ENCODE peak calls at places on chromosomes 2 and 18, in ten cellular contexts. N is HFF-Myc, R is RWPE1, Z is brain microvascular endothelial cell, K is type B pancreatic cell, P is upper lobe of right lung, M is K562, Q is GM06990, S is tibial artery, F is osteocyte. I is an unnamed sample.

GRCh38 chr2:142037744-142038143 is 93.1 kb downstream of the LRP1B start:
- DNase-seq in K (no peak), P (no peak), Z (no peak), Q (no peak), N (peak; percentile 2), S (no peak), M (no peak), F (no peak), R (no peak), I (no peak)

GRCh38 chr18:8967573-8967972 is 134.9 kb upstream of the NDUFV2 start:
- DNase-seq in S (no peak), R (no peak), Q (no peak), M (no peak), N (no peak), F (no peak), P (no peak), Z (no peak), K (no peak), I (no peak)

GRCh38 chr18:8858888-8859511 is 153.6 kb downstream of the MTCL1 start:
- DNase-seq in M (peak; percentile 31), Z (peak; percentile 94), P (no peak), N (peak; percentile 78), S (no peak), Q (no peak), F (no peak), K (no peak), R (peak; percentile 91), I (no peak)

GRCh38 chr2:214750529-214750928 is 59.0 kb downstream of the BARD1 start:
- DNase-seq in K (no peak), R (no peak), Q (no peak), P (no peak), Z (no peak), N (no peak), M (no peak), F (no peak), S (no peak), I (no peak)

GRCh38 chr2:227862227-227862740 is 9.1 kb upstream of the DAW1 start:
- DNase-seq in R (peak; percentile 11), N (peak; percentile 29), F (no peak), Q (no peak), M (peak; percentile 17), S (no peak), P (no peak), Z (peak; percentile 79), K (no peak), I (no peak)

GRCh38 chr2:28544915-28545589 is 49.2 kb downstream of the PLB1 start:
- DNase-seq in M (no peak), P (no peak), Z (no peak), R (no peak), Q (no peak), F (no peak), K (no peak), S (no peak), N (no peak), I (no peak)

GRCh38 chr2:101533611-101534601 is 59.0 kb upstream of the RFX8 start:
- DNase-seq in R (no peak), N (no peak), Q (no peak), F (no peak), S (no peak), K (no peak), M (no peak), Z (no peak), P (no peak), I (no peak)

GRCh38 chr2:14903709-14904374 is 271.3 kb downstream of the LRATD1 start:
- DNase-seq in P (peak; percentile 63), N (no peak), K (no peak), F (no peak), M (peak; percentile 81), S (no peak), Q (peak; percentile 59), R (peak; percentile 12), Z (no peak), I (no peak)

GRCh38 chr2:191171708-191172355 is 21.0 kb upstream of the STAT4 start:
- DNase-seq in R (peak; percentile 85), Q (no peak), P (no peak), F (no peak), K (no peak), M (no peak), N (peak; percentile 94), S (no peak), Z (peak; percentile 85), I (no peak)

GRCh38 chr2:73284296-73285161 is at the start of gene FBXO41:
- DNase-seq in S (no peak), N (no peak), K (peak; percentile 69), R (no peak), F (no peak), Z (no peak), Q (peak; percentile 92), M (peak; percentile 77), P (peak; percentile 80), I (no peak)

GRCh38 chr2:235950473-235950809 is 217.7 kb downstream of the GBX2 start:
- DNase-seq in M (no peak), Z (no peak), S (no peak), Q (no peak), N (no peak), R (no peak), P (no peak), K (no peak), F (no peak), I (no peak)

GRCh38 chr2:184562532-184562931 is 35.8 kb upstream of the ZNF804A start:
- DNase-seq in Q (no peak), K (no peak), M (no peak), P (no peak), F (no peak), R (no peak), Z (no peak), S (no peak), N (no peak), I (no peak)

DNA sequence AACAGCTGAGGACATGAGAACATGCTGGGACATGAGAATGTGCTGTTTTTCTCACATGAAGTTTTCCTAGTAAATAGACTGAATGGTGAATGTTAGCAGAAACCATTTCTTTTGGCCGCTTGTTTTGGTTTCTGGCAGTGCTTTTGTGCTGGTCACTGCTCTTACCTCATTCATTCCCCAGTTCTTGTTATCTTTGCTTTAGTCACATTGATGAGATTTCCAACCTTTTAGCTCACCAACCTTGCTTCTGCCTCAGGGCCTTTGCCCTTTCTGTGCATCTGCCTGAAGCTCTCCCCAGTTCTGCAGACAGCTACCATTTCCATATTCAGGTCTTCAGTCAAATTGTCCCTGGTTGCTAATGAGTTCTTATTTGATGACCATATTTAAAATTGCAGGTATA is 91.6 kb downstream of the PTPRM start:
- DNase-seq in Q (no peak), R (no peak), K (no peak), N (no peak), P (no peak), S (no peak), F (no peak), M (no peak), Z (no peak), I (no peak)
- TF ChIP-seq CTCF in Q (no peak), R (no peak), K (no peak), N (no peak), P (no peak), S (no peak), F (no peak), M (no peak), Z (no peak), I (no peak)

GRCh38 chr2:85011098-85011497 is 40.1 kb downstream of the KCMF1 start:
- DNase-seq in F (no peak), K (no peak), S (no peak), Q (no peak), Z (no peak), R (peak; percentile 19), M (no peak), N (no peak), P (no peak), I (no peak)
- TF ChIP-seq CTCF in F (no peak), K (no peak), S (no peak), Q (no peak), Z (no peak), R (no peak), M (no peak), N (no peak), P (no peak), I (no peak)

DNA sequence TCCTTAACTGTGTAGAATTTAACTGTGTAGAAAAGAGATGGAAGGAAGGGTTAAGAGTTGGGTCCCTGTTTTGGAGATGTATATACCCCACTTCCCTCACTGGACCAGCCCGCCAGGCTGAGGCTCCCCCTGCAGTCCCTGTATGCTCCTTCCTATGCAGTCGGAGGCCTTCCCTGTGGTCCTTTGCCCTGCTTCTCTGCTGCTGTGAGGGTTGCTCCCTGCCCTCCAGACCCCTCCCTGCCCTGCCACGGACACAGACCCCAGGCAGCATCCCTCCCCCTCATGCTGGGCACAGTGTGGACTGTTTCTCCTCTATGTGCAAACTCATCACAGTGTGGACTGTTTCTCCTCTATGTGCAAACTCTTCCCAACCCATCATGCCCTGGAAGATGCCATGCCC is 88.7 kb downstream of the TGOLN2 start:
- DNase-seq in F (no peak), S (no peak), K (no peak), N (no peak), P (no peak), Q (no peak), M (no peak), R (no peak), Z (no peak), I (no peak)
- TF ChIP-seq CTCF in F (no peak), S (no peak), K (no peak), N (no peak), P (no peak), Q (no peak), M (no peak), R (no peak), Z (peak; percentile 5), I (no peak)

GRCh38 chr18:2555895-2556294 is 15.4 kb downstream of the METTL4 start:
- DNase-seq in Z (no peak), N (no peak), Q (no peak), S (no peak), R (no peak), F (no peak), K (no peak), P (no peak), M (no peak), I (no peak)

GRCh38 chr18:2551425-2551824 is 19.9 kb downstream of the METTL4 start:
- DNase-seq in F (no peak), S (no peak), M (no peak), Z (no peak), Q (no peak), R (no peak), K (no peak), N (no peak), P (no peak), I (no peak)

GRCh38 chr18:2549462-2549861 is 21.8 kb downstream of the METTL4 start:
- DNase-seq in K (no peak), Q (no peak), P (no peak), M (no peak), F (no peak), N (no peak), Z (no peak), S (no peak), R (no peak), I (no peak)

GRCh38 chr18:2559249-2559648 is 12.1 kb downstream of the METTL4 start:
- DNase-seq in F (no peak), M (no peak), Q (no peak), S (no peak), K (no peak), N (no peak), Z (no peak), P (no peak), R (no peak), I (no peak)

DNA sequence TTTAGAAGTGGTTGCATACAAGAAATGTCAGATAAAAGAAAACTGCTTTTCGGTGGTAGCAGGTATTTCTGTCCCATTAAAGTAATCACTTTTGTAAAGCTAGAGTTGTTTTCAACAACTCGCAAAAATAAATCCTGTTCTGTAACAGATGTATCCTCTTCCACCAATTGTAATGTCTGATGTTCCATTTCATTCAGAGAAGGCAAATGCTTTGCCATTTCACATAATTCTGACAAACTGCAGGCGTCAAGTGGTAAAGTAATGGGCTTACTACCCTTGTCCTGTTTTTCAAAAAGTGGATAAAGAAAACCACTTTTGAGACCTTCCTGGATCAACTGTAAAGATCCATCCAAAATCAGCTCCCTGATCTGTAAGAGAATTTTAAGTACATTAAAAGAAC is 16.6 kb downstream of the METTL4 start:
- DNase-seq in M (no peak), F (no peak), R (no peak), K (no peak), Z (no peak), Q (no peak), N (no peak), S (no peak), P (no peak), I (no peak)
- TF ChIP-seq CTCF in M (no peak), F (no peak), R (no peak), K (no peak), Z (no peak), Q (no peak), N (no peak), S (no peak), P (no peak), I (no peak)